ENCODE peak calls at places on chromosomes 13 and 19, in nine cellular contexts. H, Y, N, T, C, G, D, E and R are unnamed samples.

GRCh38 chr19:52987221-52987620 is 24.5 kb upstream of the ZNF816 start:
- DNase-seq in H (no peak), Y (no peak), N (no peak), T (no peak), C (no peak), G (no peak), D (no peak), E (no peak), R (no peak)

GRCh38 chr13:80988752-80989151 is 647.8 kb upstream of the SPRY2 start:
- DNase-seq in H (no peak), Y (no peak), N (no peak), T (no peak), C (no peak), G (no peak), D (no peak), E (no peak), R (no peak)

GRCh38 chr13:96992633-96993032 is 1.6 kb downstream of the OXGR1 start:
- DNase-seq in H (no peak), Y (no peak), N (no peak), T (no peak), C (no peak), G (no peak), D (no peak), E (no peak), R (no peak)

GRCh38 chr13:110308377-110309158 is 1.5 kb downstream of the COL4A2 start:
- DNase-seq in H (no peak), Y (no peak), N (peak; percentile 53), T (peak; percentile 53), C (no peak), G (peak; percentile 85), D (no peak), E (no peak), R (peak; percentile 78)

GRCh38 chr19:16702123-16702522 is 17.5 kb upstream of the NWD1 start:
- DNase-seq in H (no peak), Y (no peak), N (peak; percentile 83), T (no peak), C (peak; percentile 23), G (no peak), D (no peak), E (no peak), R (peak; percentile 49)

GRCh38 chr13:35856084-35856483 is 275.1 kb downstream of the DCLK1 start:
- DNase-seq in H (no peak), Y (no peak), N (no peak), T (no peak), C (no peak), G (peak; percentile 32), D (no peak), E (no peak), R (no peak)

GRCh38 chr19:45906221-45906620 is 3.8 kb upstream of the MYPOP start:
- DNase-seq in H (no peak), Y (no peak), N (no peak), T (peak; percentile 47), C (no peak), G (no peak), D (no peak), E (no peak), R (no peak)

GRCh38 chr19:51600940-51601575 is 29.1 kb downstream of the SIGLEC5 start:
- DNase-seq in H (no peak), Y (no peak), N (no peak), T (no peak), C (no peak), G (peak; percentile 67), D (no peak), E (no peak), R (peak; percentile 2)

GRCh38 chr19:36032251-36033104 is at the start of gene CLIP3:
- DNase-seq in H (no peak), Y (no peak), N (peak; percentile 34), T (no peak), C (peak; percentile 75), G (peak; percentile 87), D (no peak), E (peak; percentile 46), R (peak; percentile 84)

GRCh38 chr13:51027644-51028043 is 83.4 kb downstream of the C13orf42 start:
- DNase-seq in H (no peak), Y (no peak), N (no peak), T (no peak), C (no peak), G (no peak), D (no peak), E (no peak), R (no peak)

GRCh38 chr13:48370815-48371214 is 42.1 kb downstream of the LPAR6 start:
- DNase-seq in H (no peak), Y (no peak), N (no peak), T (no peak), C (no peak), G (no peak), D (no peak), E (no peak), R (no peak)

GRCh38 chr19:38661996-38662395 is 14.5 kb downstream of the ACTN4 start:
- DNase-seq in H (no peak), Y (peak; percentile 79), N (no peak), T (peak; percentile 91), C (no peak), G (no peak), D (no peak), E (no peak), R (no peak)

GRCh38 chr13:110415669-110416068 is 108.6 kb downstream of the COL4A2 start:
- DNase-seq in H (no peak), Y (peak; percentile 66), N (no peak), T (peak; percentile 38), C (no peak), G (peak; percentile 58), D (no peak), E (no peak), R (no peak)

GRCh38 chr19:47587295-47587694 is 14.3 kb upstream of the ZNF541 start:
- DNase-seq in H (no peak), Y (no peak), N (no peak), T (no peak), C (no peak), G (no peak), D (no peak), E (no peak), R (peak; percentile 46)

GRCh38 chr13:88294368-88294767 is 623.2 kb downstream of the SLITRK5 start:
- DNase-seq in H (no peak), Y (no peak), N (no peak), T (no peak), C (no peak), G (no peak), D (no peak), E (no peak), R (no peak)

DNA sequence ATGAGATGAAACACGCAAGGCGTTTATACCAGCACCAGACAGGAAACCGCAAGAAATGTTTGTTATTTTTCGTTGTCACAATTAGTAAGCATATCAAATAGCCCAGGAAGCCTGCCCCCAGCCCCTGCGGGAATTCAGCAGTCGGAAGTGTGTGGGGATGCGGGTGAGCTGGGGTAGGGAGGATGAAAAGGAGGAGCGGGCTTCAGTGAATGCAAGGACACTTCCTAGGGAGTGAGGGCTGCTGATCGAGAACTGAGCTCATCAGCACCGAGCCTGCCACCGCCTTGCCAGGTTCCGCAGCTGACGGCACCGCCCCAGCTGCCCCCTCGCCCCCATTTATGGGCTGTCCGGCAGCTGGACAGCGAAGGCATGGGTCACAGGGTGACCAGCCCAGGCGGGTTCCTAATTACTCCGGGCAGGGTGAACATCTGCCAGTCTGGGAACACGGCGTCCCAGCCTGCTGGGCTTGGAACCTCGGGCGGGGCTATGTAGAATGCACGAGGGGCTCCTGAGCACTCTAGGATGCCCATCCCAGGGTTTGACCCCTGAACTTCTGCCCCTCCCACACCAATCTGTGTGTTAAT is 1.6 kb upstream of the BEST2 start:
- DNase-seq in H (no peak), Y (no peak), N (no peak), T (peak; percentile 64), C (no peak), G (peak; percentile 42), D (no peak), E (no peak), R (peak; percentile 40)
- H3K27me3 ChIP-seq in H (peaks cover 31% of the 10 kb centered on the region), Y (no peaks in the 10 kb centered on the region), N (peaks cover 36% of the 10 kb centered on the region), T (peaks cover 11% of the 10 kb centered on the region), C (peaks cover 24% of the 10 kb centered on the region), G (peaks cover 11% of the 10 kb centered on the region), D (no peaks in the 10 kb centered on the region), E (peaks cover 6% of the 10 kb centered on the region), R (peaks cover 52% of the 10 kb centered on the region)

DNA sequence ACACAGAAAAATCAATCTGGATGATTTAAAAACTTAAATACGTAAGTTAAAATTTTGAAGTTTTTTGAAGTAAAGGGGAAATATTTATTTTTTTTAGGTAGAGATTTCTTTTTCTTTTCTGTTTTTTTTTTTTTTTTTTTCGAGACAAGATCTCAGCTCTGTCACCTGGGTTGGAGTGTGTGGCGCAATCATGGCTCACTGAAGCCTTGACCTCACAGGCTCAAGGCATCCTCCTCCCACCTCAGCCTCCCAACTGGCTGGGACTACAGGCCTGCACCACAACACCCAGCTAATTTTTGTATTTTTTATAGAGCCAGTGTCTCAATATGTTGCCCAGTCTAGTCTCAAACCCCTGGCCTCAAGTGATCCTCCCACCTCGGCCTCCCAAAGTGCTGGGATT is 120.4 kb upstream of the CLDN10 start:
- DNase-seq in H (no peak), Y (no peak), N (no peak), T (no peak), C (no peak), G (no peak), D (no peak), E (no peak), R (no peak)
- TF ChIP-seq CTCF in H (no peak), Y (no peak), N (no peak), T (no peak), C (no peak), G (no peak), D (no peak), E (no peak), R (no peak)

GRCh38 chr13:99960663-99961440 is 10.7 kb downstream of the ZIC5 start:
- DNase-seq in H (no peak), Y (no peak), N (no peak), T (no peak), C (no peak), G (peak; percentile 51), D (no peak), E (no peak), R (no peak)

GRCh38 chr13:99961634-99962033 is 9.9 kb downstream of the ZIC5 start:
- DNase-seq in H (no peak), Y (no peak), N (no peak), T (no peak), C (no peak), G (no peak), D (no peak), E (no peak), R (no peak)

GRCh38 chr13:99959127-99959529 is 12.4 kb downstream of the ZIC5 start:
- DNase-seq in H (no peak), Y (no peak), N (no peak), T (no peak), C (no peak), G (peak; percentile 25), D (no peak), E (no peak), R (no peak)

GRCh38 chr13:99958402-99959126 is 13.0 kb downstream of the ZIC5 start:
- DNase-seq in H (no peak), Y (no peak), N (no peak), T (no peak), C (no peak), G (peak; percentile 85), D (no peak), E (no peak), R (peak; percentile 13)

GRCh38 chr13:99959538-99960230 is 11.9 kb downstream of the ZIC5 start:
- DNase-seq in H (no peak), Y (no peak), N (no peak), T (no peak), C (no peak), G (peak; percentile 69), D (no peak), E (no peak), R (peak; percentile 9)
- H3K27me3 ChIP-seq in H (peaks cover 97% of the 10 kb centered on the region), Y (no peaks in the 10 kb centered on the region), N (peaks cover 100% of the 10 kb centered on the region), T (peaks cover 85% of the 10 kb centered on the region), C (peaks cover 99% of the 10 kb centered on the region), G (peaks cover 95% of the 10 kb centered on the region), D (peaks cover 94% of the 10 kb centered on the region), E (peaks cover 96% of the 10 kb centered on the region), R (peaks cover 91% of the 10 kb centered on the region)

GRCh38 chr13:76792680-76793334 is 93.4 kb downstream of the KCTD12 start:
- DNase-seq in H (no peak), Y (no peak), N (peak; percentile 44), T (peak; percentile 43), C (no peak), G (no peak), D (no peak), E (no peak), R (peak; percentile 85)
- TF ChIP-seq CTCF in H (no peak), Y (no peak), N (no peak), T (no peak), C (no peak), G (no peak), D (no peak), E (no peak), R (peak; percentile 12)